ENCODE peak calls at places on chromosomes 4 and X, in five cellular contexts. Y is gastrocnemius medialis, V is endodermal cell, J is lower leg skin, K is HCT116. M is an unnamed sample.

GRCh38 chr4:185742766-185743165 is 69.2 kb downstream of the SORBS2 start:
- DNase-seq in Y (no peak), V (no peak), J (no peak), K (no peak), M (no peak)

GRCh38 chr4:181909368-181909767 is 333.8 kb upstream of the TENM3 start:
- DNase-seq in Y (no peak), V (peak), J (no peak), K (no peak), M (no peak)

GRCh38 chr4:92551616-92552015 is 247.8 kb downstream of the GRID2 start:
- DNase-seq in Y (no peak), V (no peak), J (no peak), K (no peak), M (no peak)

GRCh38 chr4:85637778-85638177 is 162.8 kb downstream of the ARHGAP24 start:
- DNase-seq in Y (no peak), V (no peak), J (no peak), K (no peak), M (no peak)

GRCh38 chrX:111110098-111110775 is 14.2 kb downstream of the PAK3 start:
- DNase-seq in Y (no peak), V (no peak), J (no peak), K (no peak), M (no peak)

GRCh38 chr4:156837625-156838345 is 133.8 kb downstream of the PDGFC start:
- DNase-seq in Y (no peak), V (no peak), J (no peak), K (no peak), M (no peak)

GRCh38 chr4:99483636-99484035 is 27.2 kb upstream of the C4orf17 start:
- DNase-seq in Y (no peak), V (no peak), J (no peak), K (no peak), M (no peak)

GRCh38 chr4:15882675-15883086 is 55.9 kb downstream of the FGFBP1 start:
- DNase-seq in Y (peak), V (peak), J (no peak), K (peak), M (no peak)

GRCh38 chrX:107715331-107716044 is 60.1 kb downstream of the TSC22D3 start:
- DNase-seq in Y (no peak), V (peak), J (peak), K (no peak), M (no peak)

GRCh38 chr4:33714971-33715370 is 2529.3 kb downstream of the ARAP2 start:
- DNase-seq in Y (no peak), V (no peak), J (no peak), K (no peak), M (no peak)

GRCh38 chrX:9747644-9748043 is 18.0 kb downstream of the GPR143 start:
- DNase-seq in Y (no peak), V (no peak), J (no peak), K (no peak), M (no peak)

GRCh38 chr4:102438873-102439614 is 62.1 kb upstream of the NFKB1 start:
- DNase-seq in Y (no peak), V (no peak), J (no peak), K (no peak), M (no peak)

GRCh38 chr4:5708171-5708828 is at the start of gene EVC2:
- DNase-seq in Y (peak), V (peak), J (peak), K (no peak), M (peak)

GRCh38 chr4:88751258-88752075 is 53.8 kb upstream of the NAP1L5 start:
- DNase-seq in Y (no peak), V (no peak), J (no peak), K (no peak), M (no peak)

GRCh38 chrX:49059209-49060191 is 701 bp downstream of the CCDC120 start:
- DNase-seq in Y (no peak), V (no peak), J (no peak), K (no peak), M (peak)

GRCh38 chr4:4227510-4228355 is 1.0 kb upstream of the OTOP1 start:
- DNase-seq in Y (no peak), V (peak), J (no peak), K (no peak), M (no peak)

GRCh38 chrX:16114640-16115039 is 8.7 kb upstream of the GRPR start:
- DNase-seq in Y (no peak), V (no peak), J (no peak), K (no peak), M (no peak)

GRCh38 chrX:71619193-71619592 is 882 bp upstream of the CXCR3 start:
- DNase-seq in Y (no peak), V (no peak), J (no peak), K (no peak), M (no peak)

GRCh38 chr4:92864176-92864575 is 560.4 kb downstream of the GRID2 start:
- DNase-seq in Y (no peak), V (no peak), J (no peak), K (no peak), M (no peak)

GRCh38 chr4:26909369-26909768 is 48.7 kb downstream of the STIM2 start:
- DNase-seq in Y (no peak), V (no peak), J (no peak), K (no peak), M (no peak)

GRCh38 chr4:182238355-182238931 is 4.8 kb upstream of the TENM3 start:
- DNase-seq in Y (no peak), V (peak), J (no peak), K (no peak), M (no peak)

GRCh38 chr4:182093947-182094346 is 149.3 kb upstream of the TENM3 start:
- DNase-seq in Y (no peak), V (no peak), J (no peak), K (no peak), M (no peak)

GRCh38 chr4:17447675-17448298 is 64.1 kb downstream of the QDPR start:
- DNase-seq in Y (no peak), V (peak), J (no peak), K (peak), M (no peak)

GRCh38 chr4:140644470-140645185 is 75.9 kb upstream of the UCP1 start:
- DNase-seq in Y (no peak), V (no peak), J (no peak), K (no peak), M (no peak)

GRCh38 chr4:155582971-155583437 is 83.6 kb upstream of the GUCY1A1 start:
- DNase-seq in Y (no peak), V (no peak), J (no peak), K (no peak), M (no peak)

GRCh38 chr4:79695848-79696247 is 287.8 kb upstream of the GK2 start:
- DNase-seq in Y (no peak), V (no peak), J (no peak), K (no peak), M (no peak)

GRCh38 chr4:41661447-41662076 is 87.0 kb downstream of the PHOX2B start:
- DNase-seq in Y (peak), V (peak), J (peak), K (peak), M (no peak)

GRCh38 chrX:14505648-14506047 is 23.7 kb upstream of the GLRA2 start:
- DNase-seq in Y (no peak), V (no peak), J (no peak), K (no peak), M (no peak)

GRCh38 chr4:159977907-159978617 is 875.2 kb downstream of the RAPGEF2 start:
- DNase-seq in Y (no peak), V (peak), J (no peak), K (no peak), M (no peak)

GRCh38 chr4:136934601-136935000 is 597.7 kb downstream of the PCDH18 start:
- DNase-seq in Y (no peak), V (no peak), J (no peak), K (no peak), M (no peak)

GRCh38 chr4:84403656-84404055 is 95.4 kb downstream of the NKX6-1 start:
- DNase-seq in Y (no peak), V (no peak), J (no peak), K (no peak), M (no peak)

GRCh38 chr4:127870688-127871087 is 10.0 kb upstream of the PLK4 start:
- DNase-seq in Y (no peak), V (no peak), J (no peak), K (no peak), M (no peak)

GRCh38 chrX:72030431-72030830 is 101.3 kb downstream of the RTL5 start:
- DNase-seq in Y (no peak), V (no peak), J (peak), K (no peak), M (no peak)

GRCh38 chr4:152382057-152382785 is 153.7 kb downstream of the FBXW7 start:
- DNase-seq in Y (peak), V (no peak), J (no peak), K (no peak), M (no peak)

GRCh38 chr4:148060264-148061138 is 328.6 kb downstream of the ARHGAP10 start:
- DNase-seq in Y (peak), V (no peak), J (no peak), K (no peak), M (no peak)

GRCh38 chr4:160423879-160424451 is 1321.1 kb downstream of the RAPGEF2 start:
- DNase-seq in Y (no peak), V (no peak), J (no peak), K (no peak), M (no peak)

GRCh38 chrX:39133971-39134370 is 332.7 kb downstream of the MID1IP1 start:
- DNase-seq in Y (no peak), V (peak), J (no peak), K (no peak), M (no peak)

GRCh38 chr4:128863314-128864075 is 54.0 kb downstream of the JADE1 start:
- DNase-seq in Y (peak), V (peak), J (peak), K (peak), M (peak)

GRCh38 chrX:21758488-21758887 is 572 bp upstream of the SMPX start:
- DNase-seq in Y (no peak), V (no peak), J (no peak), K (no peak), M (no peak)
- TF ChIP-seq CTCF in Y (no peak), V (peak), J (no peak), K (peak), M (no peak)

DNA sequence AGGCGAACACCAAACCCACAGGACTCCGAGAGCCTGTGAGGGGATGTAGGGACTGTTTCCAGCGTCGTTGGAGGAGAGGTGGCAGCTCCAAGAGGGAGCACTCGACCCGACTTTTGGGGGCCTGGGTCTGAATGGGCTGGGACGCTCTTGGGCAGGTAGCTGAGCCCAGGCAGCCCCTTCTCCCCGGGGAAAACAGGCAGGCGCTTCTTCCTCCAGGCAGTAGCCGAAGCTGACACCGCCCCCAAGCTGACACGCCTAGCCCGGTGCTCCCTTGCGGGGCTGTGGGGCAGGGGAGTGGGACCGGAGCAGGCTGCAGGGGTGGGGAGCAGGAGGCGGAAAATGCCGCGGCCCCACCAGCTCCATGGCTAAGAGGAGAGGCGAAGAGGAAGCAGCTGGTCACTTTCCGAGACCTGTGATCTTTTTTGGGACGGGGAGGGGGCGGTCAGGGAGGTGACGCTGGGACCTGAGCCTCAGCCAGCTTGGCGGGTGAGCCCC is 4.2 kb downstream of the NKX1-1 start:
- DNase-seq in Y (no peak), V (peak), J (no peak), K (no peak), M (peak)
- H3K4me3 ChIP-seq in Y (no peak), V (no peak), J (no peak), K (no peak), M (peak)

DNA sequence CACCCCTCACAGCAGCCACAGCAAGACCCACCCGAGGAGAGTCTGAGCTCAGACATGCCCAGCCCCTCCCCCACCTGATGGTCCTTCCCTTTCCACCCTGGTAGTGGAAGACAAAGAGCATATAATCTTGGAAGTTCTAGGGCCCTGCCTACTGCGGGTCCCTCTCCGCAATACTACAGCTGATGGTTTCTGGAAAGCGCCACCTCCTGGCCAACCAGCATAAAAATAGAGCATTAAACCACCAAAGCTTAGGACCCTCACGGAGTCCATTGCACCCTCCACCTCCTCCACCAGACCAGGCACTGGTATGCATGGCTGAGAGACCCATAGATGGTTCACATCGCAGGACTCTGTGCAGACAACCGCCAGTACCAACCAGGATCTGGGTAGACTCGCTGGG is 78.2 kb downstream of the SH3BGRL start:
- DNase-seq in Y (no peak), V (peak), J (no peak), K (no peak), M (no peak)
- TF ChIP-seq CTCF in Y (no peak), V (peak), J (no peak), K (peak), M (no peak)

GRCh38 chr4:110084154-110084553 is 114.3 kb downstream of the ELOVL6 start:
- DNase-seq in Y (no peak), V (no peak), J (no peak), K (no peak), M (no peak)

GRCh38 chr4:110091426-110091825 is 107.0 kb downstream of the ELOVL6 start:
- DNase-seq in Y (no peak), V (no peak), J (no peak), K (peak), M (no peak)

GRCh38 chr4:110085131-110085530 is 113.3 kb downstream of the ELOVL6 start:
- DNase-seq in Y (peak), V (no peak), J (no peak), K (no peak), M (no peak)

GRCh38 chr4:110088670-110089069 is 109.7 kb downstream of the ELOVL6 start:
- DNase-seq in Y (no peak), V (no peak), J (no peak), K (peak), M (no peak)

GRCh38 chr4:110087116-110087708 is 111.2 kb downstream of the ELOVL6 start:
- DNase-seq in Y (no peak), V (no peak), J (no peak), K (peak), M (no peak)
- H3K4me3 ChIP-seq in Y (no peak), V (no peak), J (no peak), K (no peak), M (no peak)

GRCh38 chrX:53268173-53268572 is 13.2 kb downstream of the IQSEC2 start:
- DNase-seq in Y (no peak), V (no peak), J (no peak), K (no peak), M (no peak)
- TF ChIP-seq CTCF in Y (no peak), V (no peak), J (no peak), K (no peak), M (no peak)

GRCh38 chr4:56656346-56656643 is 24.8 kb downstream of the HOPX start:
- DNase-seq in Y (peak), V (peak), J (peak), K (no peak), M (no peak)
- H3K4me3 ChIP-seq in Y (peak), V (peak), J (peak), K (no peak), M (peak)

DNA sequence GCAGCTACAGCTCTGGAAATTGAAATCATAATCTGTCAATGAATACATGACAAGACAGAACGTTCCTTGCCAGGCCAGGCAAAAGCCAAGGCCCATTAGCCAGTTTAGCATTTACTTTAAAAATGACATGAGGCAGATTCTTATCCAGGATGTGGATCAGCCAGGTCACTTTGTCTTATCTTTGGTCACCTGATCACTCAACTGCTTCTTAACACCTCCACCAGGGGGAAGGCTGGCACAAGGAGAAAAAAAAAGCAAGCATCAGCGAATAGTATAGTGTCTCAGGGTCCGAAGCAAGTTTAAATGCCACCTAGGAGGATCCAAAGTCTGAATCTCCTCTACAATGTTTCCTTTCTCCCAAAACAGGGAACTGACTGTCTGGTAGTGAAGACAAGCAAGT is 18.8 kb downstream of the ATP1B4 start:
- DNase-seq in Y (no peak), V (peak), J (no peak), K (peak), M (no peak)
- TF ChIP-seq CTCF in Y (no peak), V (peak), J (no peak), K (peak), M (no peak)

DNA sequence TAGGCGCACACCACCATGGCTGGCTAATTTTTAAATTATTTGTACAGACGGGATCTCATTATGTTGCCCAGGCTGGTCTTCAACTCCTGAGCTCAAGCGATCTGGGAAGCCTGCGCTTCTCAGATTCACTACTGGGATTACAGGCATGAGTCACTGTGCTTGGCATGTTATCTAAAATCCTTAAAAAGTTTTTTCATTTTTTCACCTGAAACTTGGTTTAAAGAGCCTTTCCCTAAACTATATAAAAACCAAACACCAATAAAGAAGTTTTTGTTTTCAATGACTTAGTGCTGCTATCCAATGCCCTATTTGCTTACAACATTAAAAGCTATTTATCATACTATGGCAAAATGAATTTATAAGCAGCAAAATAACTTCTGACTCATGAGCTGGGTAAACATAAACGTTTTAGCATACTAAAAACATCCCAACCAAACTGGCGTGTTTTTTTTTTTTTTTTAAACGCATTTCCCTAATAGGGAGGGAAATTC is 127.8 kb downstream of the UBE2K start:
- DNase-seq in Y (no peak), V (no peak), J (no peak), K (no peak), M (no peak)
- H3K4me3 ChIP-seq in Y (no peak), V (no peak), J (no peak), K (no peak), M (no peak)

M was measured in coronary artery.